ENCODE peak calls at places on chromosome 21, in nine cellular contexts. U, K, V, Z, M, Y, D, O and T are unnamed samples. For H3K27me3 and H3K4me1, the result is how much of the 10 kb centered on the place peaks cover.

GRCh38 chr21:25283720-25284119 is 323.6 kb downstream of the MRPL39 start:
- DNase-seq in U (peak), K (peak), V (peak), Z (no peak), M (peak), Y (no peak), D (peak), O (no peak), T (no peak)

GRCh38 chr21:37101384-37101783 is 28.3 kb downstream of the TTC3 start:
- DNase-seq in U (no peak), K (peak), V (no peak), Z (peak), M (peak), Y (no peak), D (no peak), O (no peak), T (no peak)

GRCh38 chr21:16376673-16377072 is 646.9 kb downstream of the USP25 start:
- DNase-seq in U (no peak), K (no peak), V (no peak), Z (no peak), M (no peak), Y (no peak), D (no peak), O (no peak), T (no peak)

GRCh38 chr21:15928686-15929085 is 198.9 kb downstream of the USP25 start:
- DNase-seq in U (no peak), K (no peak), V (no peak), Z (no peak), M (no peak), Y (no peak), D (no peak), O (no peak), T (no peak)

GRCh38 chr21:37367301-37367757 is 756 bp downstream of the DYRK1A start:
- DNase-seq in U (no peak), K (no peak), V (peak), Z (no peak), M (no peak), Y (no peak), D (peak), O (no peak), T (no peak)

GRCh38 chr21:45154511-45155508 is 80.4 kb downstream of the ADARB1 start:
- DNase-seq in U (peak), K (peak), V (peak), Z (peak), M (peak), Y (no peak), D (no peak), O (peak), T (no peak)

GRCh38 chr21:28069446-28069845 is 923.2 kb downstream of the LTN1 start:
- DNase-seq in U (no peak), K (peak), V (peak), Z (peak), M (peak), Y (no peak), D (no peak), O (no peak), T (no peak)

GRCh38 chr21:45992311-45993209 is 11.0 kb downstream of the COL6A1 start:
- DNase-seq in U (peak), K (no peak), V (no peak), Z (no peak), M (no peak), Y (peak), D (no peak), O (peak), T (no peak)

GRCh38 chr21:25054689-25055088 is 552.6 kb downstream of the MRPL39 start:
- DNase-seq in U (no peak), K (no peak), V (no peak), Z (no peak), M (no peak), Y (no peak), D (no peak), O (no peak), T (no peak)

GRCh38 chr21:46355161-46356004 is 31.4 kb downstream of the PCNT start:
- DNase-seq in U (no peak), K (no peak), V (no peak), Z (no peak), M (no peak), Y (no peak), D (peak), O (no peak), T (no peak)

GRCh38 chr21:34913786-34914185 is 135.3 kb downstream of the RUNX1 start:
- DNase-seq in U (no peak), K (peak), V (no peak), Z (no peak), M (peak), Y (no peak), D (no peak), O (no peak), T (no peak)

GRCh38 chr21:35925497-35925896 is 134.8 kb downstream of the SETD4 start:
- DNase-seq in U (no peak), K (peak), V (peak), Z (peak), M (peak), Y (no peak), D (no peak), O (no peak), T (no peak)

GRCh38 chr21:34812510-34813265 is 143.9 kb downstream of the CLIC6 start:
- DNase-seq in U (no peak), K (peak), V (peak), Z (peak), M (peak), Y (no peak), D (no peak), O (no peak), T (no peak)

GRCh38 chr21:9763306-9763705 is 758.1 kb upstream of the TPTE start:
- DNase-seq in U (no peak), K (no peak), V (no peak), Z (no peak), M (no peak), Y (no peak), D (no peak), O (no peak), T (no peak)

DNA sequence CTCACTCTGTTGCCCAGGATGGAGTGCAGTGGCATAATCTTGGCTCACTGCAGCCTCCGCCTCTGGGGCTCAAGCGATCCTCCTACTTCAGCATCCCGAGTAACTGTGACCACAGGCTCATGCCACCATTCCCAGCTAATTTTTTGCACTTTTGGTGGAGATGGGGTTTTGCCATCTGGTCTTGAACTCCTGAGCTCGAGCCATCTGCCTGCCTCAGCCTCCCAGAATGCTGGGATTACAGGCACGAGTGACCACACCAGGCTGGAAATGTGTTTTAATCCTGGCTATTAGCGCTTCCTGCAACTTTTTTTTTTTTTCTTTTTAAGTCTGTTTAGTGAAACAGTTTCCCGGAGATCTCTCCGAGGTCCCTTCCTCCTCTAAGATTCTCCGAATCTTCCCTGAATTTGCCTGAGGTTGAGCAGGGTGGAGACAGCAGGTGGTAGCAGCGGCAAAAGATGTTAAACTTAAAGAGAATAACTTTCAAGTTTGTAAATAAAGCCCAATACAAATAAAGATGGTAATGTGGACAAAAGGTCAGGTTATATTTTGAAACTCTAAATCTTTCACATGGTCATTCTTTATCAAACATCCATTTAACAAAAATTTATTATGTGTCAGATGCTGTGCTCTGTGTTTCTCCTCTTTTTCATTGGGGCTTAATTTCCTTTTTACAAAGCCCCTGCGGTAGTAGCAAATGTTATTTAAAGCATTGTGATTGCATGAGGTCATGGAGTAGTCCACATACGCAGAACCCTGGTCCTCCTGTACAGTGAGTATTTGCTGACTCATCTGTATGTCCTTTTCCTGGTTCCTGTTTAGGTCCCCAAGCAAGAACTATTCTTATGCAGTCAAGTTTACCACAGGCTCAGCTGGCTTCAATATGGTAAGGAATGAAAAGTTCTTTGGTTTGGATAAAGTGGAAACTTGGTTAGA is 119.1 kb downstream of the ITSN1 start:
- DNase-seq in U (no peak), K (peak), V (peak), Z (peak), M (peak), Y (no peak), D (peak), O (no peak), T (no peak)
- H3K4me3 ChIP-seq in U (no peak), K (peak), V (no peak), Z (no peak), M (peak), Y (no peak), D (no peak), O (no peak), T (no peak)

GRCh38 chr21:42383331-42383730 is 12.5 kb downstream of the TMPRSS3 start:
- DNase-seq in U (no peak), K (no peak), V (no peak), Z (no peak), M (no peak), Y (no peak), D (no peak), O (peak), T (no peak)

GRCh38 chr21:42384999-42385398 is 10.9 kb downstream of the TMPRSS3 start:
- DNase-seq in U (no peak), K (no peak), V (no peak), Z (no peak), M (no peak), Y (no peak), D (no peak), O (peak), T (no peak)

GRCh38 chr21:42382915-42383314 is 12.9 kb downstream of the TMPRSS3 start:
- DNase-seq in U (no peak), K (no peak), V (no peak), Z (no peak), M (no peak), Y (no peak), D (no peak), O (peak), T (no peak)

GRCh38 chr21:42385619-42386018 is 10.2 kb downstream of the TMPRSS3 start:
- DNase-seq in U (no peak), K (no peak), V (no peak), Z (no peak), M (no peak), Y (no peak), D (no peak), O (peak), T (no peak)

DNA sequence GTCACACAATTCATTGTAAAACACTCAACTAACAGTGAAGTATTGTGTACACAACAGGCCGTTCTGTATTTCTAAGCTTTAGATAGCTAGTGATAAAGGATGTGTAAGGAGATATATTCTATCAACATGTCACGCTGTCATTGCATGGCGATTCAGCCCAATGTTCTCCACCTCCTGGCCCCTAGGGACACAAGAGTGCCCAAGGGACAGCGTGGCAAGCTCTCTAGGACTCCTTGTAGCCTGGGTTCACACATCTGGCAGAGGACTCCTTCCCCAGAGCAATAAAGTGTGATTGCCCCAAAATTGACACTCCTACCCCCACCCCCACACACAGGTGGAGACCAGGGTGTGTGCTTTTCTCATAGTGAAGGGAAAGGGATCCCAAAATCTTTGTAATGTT is 11.7 kb downstream of the TMPRSS3 start:
- DNase-seq in U (no peak), K (no peak), V (no peak), Z (no peak), M (no peak), Y (no peak), D (no peak), O (no peak), T (no peak)
- H3K27me3 ChIP-seq in U (under half), K (under half), V (under half), Z (under half), M (under half), Y (under half), D (half or more), O (under half), T (under half)

GRCh38 chr21:29340228-29340627 is 41.5 kb downstream of the BACH1 start:
- DNase-seq in U (no peak), K (peak), V (no peak), Z (no peak), M (peak), Y (no peak), D (no peak), O (no peak), T (no peak)
- H3K4me1 ChIP-seq in U (under half), K (under half), V (under half), Z (under half), M (under half), Y (under half), D (under half), O (under half), T (under half)

GRCh38 chr21:31394309-31394708 is 50.2 kb upstream of the TIAM1 start:
- DNase-seq in U (no peak), K (no peak), V (no peak), Z (no peak), M (no peak), Y (no peak), D (no peak), O (no peak), T (no peak)
- H3K4me3 ChIP-seq in U (no peak), K (no peak), V (no peak), Z (no peak), M (no peak), Y (no peak), D (no peak), O (no peak), T (no peak)

GRCh38 chr21:26840912-26841311 is 4.3 kb downstream of the ADAMTS1 start:
- DNase-seq in U (no peak), K (peak), V (peak), Z (peak), M (peak), Y (peak), D (no peak), O (peak), T (no peak)
- H3K27me3 ChIP-seq in U (under half), K (under half), V (under half), Z (under half), M (under half), Y (under half), D (under half), O (under half), T (under half)